ENCODE peak calls at places on chromosome 17, in six cellular contexts. W is cardiac muscle cell; K is activated CD4-positive, alpha-beta T cell treated with anti-CD3 and anti-CD28 coated beads for 24 hours; I is NCI-H1092; A is stimulated activated CD4-positive, alpha-beta T cell treated with anti-CD3 and anti-CD28 coated beads, Interleukin-1b, Interleukin-23, amount 100 ng/mL, for 1 hour; H is WTC11. T is an unnamed sample.

GRCh38 chr17:42653179-42654124 is 5.6 kb upstream of the TUBG2 start:
- DNase-seq in W (peak), K (no peak), I (no peak), A (no peak), H (peak), T (no peak)

GRCh38 chr17:65696739-65697394 is 135.4 kb upstream of the AXIN2 start:
- DNase-seq in W (peak), K (no peak), I (no peak), A (no peak), H (no peak), T (no peak)

GRCh38 chr17:65102788-65103187 is 34.4 kb upstream of the RGS9 start:
- DNase-seq in W (peak), K (no peak), I (no peak), A (no peak), H (no peak), T (no peak)

GRCh38 chr17:50608700-50609375 is 25.8 kb upstream of the ABCC3 start:
- DNase-seq in W (no peak), K (no peak), I (peak), A (no peak), H (no peak), T (no peak)

GRCh38 chr17:63848834-63849689 is 6.6 kb upstream of the SMARCD2 start:
- DNase-seq in W (peak), K (peak), I (no peak), A (peak), H (peak), T (no peak)

GRCh38 chr17:850828-851759 is 68.9 kb downstream of the MRM3 start:
- DNase-seq in W (peak), K (no peak), I (no peak), A (no peak), H (no peak), T (no peak)

GRCh38 chr17:27573971-27574525 is 56.9 kb upstream of the LGALS9 start:
- DNase-seq in W (peak), K (no peak), I (no peak), A (no peak), H (no peak), T (no peak)

GRCh38 chr17:79101111-79101673 is 26.6 kb downstream of the ENGASE start:
- DNase-seq in W (no peak), K (no peak), I (no peak), A (no peak), H (no peak), T (no peak)

GRCh38 chr17:68433211-68433610 is 24.1 kb downstream of the WIPI1 start:
- DNase-seq in W (no peak), K (no peak), I (no peak), A (no peak), H (no peak), T (no peak)

GRCh38 chr17:48093341-48094045 is 7.8 kb downstream of the CBX1 start:
- DNase-seq in W (no peak), K (no peak), I (no peak), A (no peak), H (no peak), T (no peak)

GRCh38 chr17:16013943-16014407 is 14.4 kb downstream of the TTC19 start:
- DNase-seq in W (peak), K (no peak), I (no peak), A (no peak), H (no peak), T (no peak)